ENCODE peak calls at places on chromosome 16, in five cellular contexts. H is astrocyte, D is A549, Y is GM06990, Z is GM10248. S is an unnamed sample.

GRCh38 chr16:88957887-88958577 is 19.0 kb downstream of the CBFA2T3 start:
- DNase-seq in H (no peak), Y (no peak), Z (no peak), D (no peak), S (peak)

GRCh38 chr16:50299508-50300105 is 33.3 kb downstream of the ADCY7 start:
- DNase-seq in Y (no peak), D (no peak), Z (no peak), H (no peak), S (no peak)

GRCh38 chr16:65991149-65991701 is 375.3 kb upstream of the CDH5 start:
- DNase-seq in H (no peak), Z (no peak), D (no peak), Y (no peak), S (no peak)

GRCh38 chr16:81697886-81698635 is 81.0 kb upstream of the PLCG2 start:
- DNase-seq in H (peak), Z (no peak), Y (no peak), D (no peak), S (no peak)

GRCh38 chr16:21283521-21284289 is 5.6 kb upstream of the CRYM start:
- DNase-seq in D (peak), H (peak), Y (peak), Z (peak), S (no peak)

GRCh38 chr16:19851476-19851875 is 33.2 kb downstream of the GPRC5B start:
- DNase-seq in Z (no peak), Y (no peak), D (no peak), H (no peak), S (no peak)

GRCh38 chr16:68909099-68909733 is 65.9 kb downstream of the TANGO6 start:
- DNase-seq in D (no peak), Y (no peak), H (no peak), Z (no peak), S (no peak)

GRCh38 chr16:73713817-73714495 is 582.7 kb upstream of the PSMD7 start:
- DNase-seq in H (no peak), Z (no peak), Y (no peak), D (peak), S (no peak)

GRCh38 chr16:69909760-69910159 is 41.4 kb upstream of the CLEC18A start:
- DNase-seq in Y (no peak), Z (no peak), D (no peak), H (no peak), S (no peak)

GRCh38 chr16:86387461-86388440 is 122.6 kb upstream of the FOXF1 start:
- DNase-seq in H (peak), Y (no peak), D (peak), Z (no peak), S (no peak)

GRCh38 chr16:35391328-35391727 is 1931.9 kb downstream of the TP53TG3F start:
- DNase-seq in D (no peak), H (no peak), Z (no peak), Y (no peak), S (no peak)

GRCh38 chr16:68086860-68087268 is 1.7 kb downstream of the NFATC3 start:
- DNase-seq in Y (no peak), H (no peak), D (no peak), Z (no peak), S (no peak)

GRCh38 chr16:17070882-17071592 is 399.7 kb downstream of the XYLT1 start:
- DNase-seq in H (peak), D (no peak), Y (peak), Z (peak), S (peak)

GRCh38 chr16:8916541-8917225 is 34.5 kb downstream of the LITAFD start:
- DNase-seq in D (no peak), Y (no peak), H (no peak), Z (no peak), S (no peak)

GRCh38 chr16:66274335-66275110 is 92.0 kb upstream of the CDH5 start:
- DNase-seq in D (peak), Y (peak), Z (no peak), H (no peak), S (no peak)

DNA sequence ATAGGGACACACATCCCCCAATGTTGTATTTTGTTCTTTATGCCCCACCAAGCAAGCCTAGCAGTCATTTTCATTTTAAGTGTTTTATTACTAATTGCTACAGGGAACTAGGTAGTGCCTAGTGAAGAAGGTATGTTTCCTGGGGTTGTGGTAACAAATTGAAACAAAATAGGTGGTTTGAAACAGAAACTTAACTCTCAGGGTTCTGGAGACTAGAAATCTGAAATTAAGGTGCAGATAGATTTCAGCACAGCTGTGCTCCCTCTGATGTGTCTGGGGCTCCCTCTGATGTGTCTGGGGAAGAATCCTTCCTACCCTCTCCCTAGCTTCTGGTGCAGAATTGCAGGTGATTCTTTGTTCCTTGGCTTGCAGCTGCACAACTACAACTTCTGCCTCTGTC is 390.1 kb downstream of the ZFHX3 start:
- DNase-seq in Z (peak), Y (peak), H (no peak), D (no peak), S (no peak)
- TF ChIP-seq CTCF in Z (peak), Y (peak), H (no peak), D (no peak), S (no peak)

GRCh38 chr16:24070851-24071250 is 185.3 kb upstream of the CACNG3 start:
- DNase-seq in Y (peak), H (peak), Z (peak), D (peak), S (no peak)
- TF ChIP-seq CTCF in Y (peak), H (peak), Z (peak), D (peak), S (peak)

GRCh38 chr16:30065112-30065942 is at the start of gene ALDOA:
- DNase-seq in D (peak), Z (peak), Y (peak), H (peak), S (peak)

GRCh38 chr16:30065943-30066881 is 652 bp downstream of the ALDOA start:
- DNase-seq in Z (no peak), D (no peak), H (peak), Y (no peak), S (peak)

GRCh38 chr16:30063278-30063892 is 2.2 kb upstream of the ALDOA start:
- DNase-seq in Z (no peak), Y (no peak), D (no peak), H (no peak), S (no peak)

GRCh38 chr16:30064746-30065111 is 831 bp upstream of the ALDOA start:
- DNase-seq in D (no peak), Z (no peak), H (no peak), Y (no peak), S (no peak)

GRCh38 chr16:30063893-30064745 is 1.4 kb upstream of the ALDOA start:
- DNase-seq in H (no peak), Y (peak), D (peak), Z (peak), S (peak)
- TF ChIP-seq CTCF in H (no peak), Y (peak), D (peak), Z (peak), S (peak)

DNA sequence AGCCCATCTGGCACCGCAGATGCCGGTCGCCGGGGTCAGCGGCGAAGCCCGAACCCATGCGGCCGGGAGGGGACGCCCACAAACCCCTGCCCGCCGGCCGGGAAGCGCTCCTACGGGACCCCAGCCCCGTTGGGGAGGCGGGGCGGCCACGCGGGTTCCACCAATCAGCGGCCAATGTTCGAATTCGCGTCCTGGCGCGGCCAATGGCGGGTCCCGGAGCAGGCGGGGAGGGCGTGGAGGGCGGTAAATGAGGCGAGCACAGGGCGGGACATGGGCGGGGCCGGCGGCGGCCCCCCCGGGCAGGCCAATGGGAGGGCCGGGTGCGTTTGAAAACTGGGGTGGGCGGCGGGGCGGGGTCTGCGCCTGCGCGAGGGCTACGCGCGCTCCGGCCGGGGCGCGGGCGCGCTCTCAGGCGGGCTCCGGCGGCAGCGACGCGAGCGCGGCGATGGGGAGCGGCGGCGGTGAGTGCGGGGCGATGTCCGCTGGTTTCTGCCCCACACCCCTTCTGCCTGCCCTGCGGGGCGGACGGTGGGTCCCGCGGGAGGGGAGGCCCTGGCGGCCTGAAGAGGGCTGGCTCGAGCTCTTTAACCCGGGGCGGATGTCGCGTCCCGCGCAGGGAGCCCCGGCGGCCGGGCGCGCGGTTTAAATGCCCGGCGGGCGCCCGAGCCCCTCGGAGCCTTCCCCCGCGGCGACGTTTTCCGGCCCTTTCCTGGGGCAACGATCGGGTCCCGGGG is at the start of gene CCNF:
- DNase-seq in H (peak), Z (peak), Y (peak), D (peak), S (peak)
- TF ChIP-seq CTCF in H (no peak), Z (no peak), Y (no peak), D (no peak), S (no peak)

GRCh38 chr16:57146735-57147134 is 39.1 kb downstream of the PSME3IP1 start:
- DNase-seq in Y (no peak), D (peak), H (no peak), Z (no peak), S (no peak)
- TF ChIP-seq CTCF in Y (peak), D (no peak), H (no peak), Z (no peak), S (peak)

GRCh38 chr16:10668322-10669045 is 26.2 kb downstream of the TEKT5 start:
- DNase-seq in H (no peak), Z (peak), Y (peak), D (peak), S (no peak)
- TF ChIP-seq CTCF in H (peak), Z (peak), Y (peak), D (no peak), S (peak)

GRCh38 chr16:11350531-11351335 is 5.5 kb downstream of the RMI2 start:
- DNase-seq in Z (no peak), D (no peak), H (peak), Y (no peak), S (no peak)
- TF ChIP-seq CTCF in Z (no peak), D (no peak), H (no peak), Y (no peak), S (no peak)

DNA sequence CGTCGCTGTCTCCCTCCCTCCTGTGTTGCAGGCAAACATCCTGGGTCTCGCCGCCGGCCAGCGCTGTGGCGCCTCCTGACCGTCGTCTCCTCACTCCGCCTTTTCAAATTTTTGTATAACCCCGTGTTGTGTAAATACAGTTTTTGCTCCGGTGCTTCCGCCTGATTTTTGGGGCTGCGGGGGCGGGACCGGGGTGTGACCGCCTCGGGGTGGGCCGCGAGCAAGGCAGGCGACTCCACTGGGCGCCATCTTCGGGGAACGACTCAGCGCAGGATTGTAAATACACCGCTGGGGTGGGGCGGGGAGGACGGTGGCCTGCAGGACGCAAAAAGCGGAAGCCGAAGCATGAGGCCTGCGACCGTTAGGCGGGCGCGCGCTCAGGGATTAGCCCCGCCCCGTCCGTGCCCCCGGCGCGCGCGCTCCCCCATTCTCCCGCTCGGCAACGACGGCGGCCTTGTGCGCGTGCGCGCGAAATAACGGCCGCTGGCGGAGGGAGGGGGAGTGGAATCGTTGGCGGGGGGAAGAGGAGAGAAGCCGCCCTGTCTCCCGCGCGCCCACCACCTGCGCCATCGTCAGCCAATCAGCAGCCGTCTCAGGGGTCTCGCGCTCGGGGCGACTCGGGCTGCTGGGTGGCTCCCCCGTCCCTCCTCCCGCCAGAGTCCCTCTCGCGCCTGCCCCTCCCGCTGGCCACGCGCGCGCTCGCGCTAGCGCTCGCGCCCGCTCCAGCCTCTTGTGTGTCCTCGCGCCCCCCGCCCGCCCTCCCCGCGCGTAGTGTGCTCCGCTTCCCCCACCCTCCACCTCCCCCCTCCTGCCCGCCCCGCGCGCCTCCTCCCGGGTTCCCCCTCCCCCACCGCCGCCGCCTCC is 865 bp upstream of the MAZ start:
- DNase-seq in Y (peak), Z (peak), H (peak), D (peak), S (peak)
- TF ChIP-seq CTCF in Y (peak), Z (no peak), H (no peak), D (no peak), S (no peak)

GRCh38 chr16:54060599-54061355 is 225.8 kb downstream of the IRX3 start:
- DNase-seq in D (no peak), Y (no peak), H (no peak), Z (no peak), S (no peak)

GRCh38 chr16:54059319-54059718 is 227.3 kb downstream of the IRX3 start:
- DNase-seq in D (no peak), H (no peak), Y (no peak), Z (no peak), S (no peak)

GRCh38 chr16:54061454-54061853 is 225.1 kb downstream of the IRX3 start:
- DNase-seq in H (no peak), D (no peak), Y (no peak), Z (no peak), S (no peak)

GRCh38 chr16:54063374-54063773 is 223.2 kb downstream of the IRX3 start:
- DNase-seq in Y (no peak), Z (no peak), H (no peak), D (no peak), S (no peak)

GRCh38 chr16:54062361-54063346 is 223.9 kb downstream of the IRX3 start:
- DNase-seq in H (no peak), Z (no peak), Y (no peak), D (no peak), S (no peak)
- TF ChIP-seq CTCF in H (no peak), Z (no peak), Y (no peak), D (no peak), S (no peak)

S was measured in CD14-positive monocyte.